ENCODE peak calls at places on chromosomes 5 and 9, in four cellular contexts. One of them, this sample, is unnamed.
A peak's percentile ranks its signal among the peaks of the same experiment; 100 is the strongest.

GRCh38 chr9:114696814-114697544 is 15.0 kb upstream of the TEX48 start:
- DNase-seq in vagina: no peak
- DNase-seq in tibial nerve: no peak
- DNase-seq in HCT116: no peak
- DNase-seq in this sample: peak; percentile 34

GRCh38 chr5:172758077-172758835 is 12.7 kb downstream of the DUSP1 start:
- DNase-seq in vagina: no peak
- DNase-seq in tibial nerve: no peak
- DNase-seq in HCT116: no peak
- DNase-seq in this sample: no peak

GRCh38 chr5:66122379-66123034 is 21.6 kb upstream of the SREK1 start:
- DNase-seq in vagina: no peak
- DNase-seq in tibial nerve: no peak
- DNase-seq in HCT116: no peak
- DNase-seq in this sample: no peak

GRCh38 chr9:128099932-128100491 is 27.5 kb downstream of the PTGES2 start:
- DNase-seq in vagina: no peak
- DNase-seq in tibial nerve: no peak
- DNase-seq in HCT116: no peak
- DNase-seq in this sample: no peak

GRCh38 chr5:172455511-172456061 is 1.3 kb upstream of the SH3PXD2B start:
- DNase-seq in vagina: no peak
- DNase-seq in tibial nerve: no peak
- DNase-seq in HCT116: no peak
- DNase-seq in this sample: no peak

GRCh38 chr5:176381979-176382378 is 6.4 kb downstream of the NOP16 start:
- DNase-seq in vagina: no peak
- DNase-seq in tibial nerve: no peak
- DNase-seq in HCT116: no peak
- DNase-seq in this sample: no peak

GRCh38 chr5:102850503-102850902 is 95.4 kb downstream of the PAM start:
- DNase-seq in vagina: no peak
- DNase-seq in tibial nerve: no peak
- DNase-seq in HCT116: no peak
- DNase-seq in this sample: no peak

GRCh38 chr9:115262477-115262876 is 144.5 kb upstream of the TNC start:
- DNase-seq in vagina: no peak
- DNase-seq in tibial nerve: no peak
- DNase-seq in HCT116: peak; percentile 10
- DNase-seq in this sample: no peak

GRCh38 chr5:113274836-113275414 is 159.9 kb downstream of the TSSK1B start:
- DNase-seq in vagina: no peak
- DNase-seq in tibial nerve: no peak
- DNase-seq in HCT116: no peak
- DNase-seq in this sample: no peak

GRCh38 chr5:173764321-173765029 is 123.7 kb upstream of the CPEB4 start:
- DNase-seq in vagina: no peak
- DNase-seq in tibial nerve: peak; percentile 62
- DNase-seq in HCT116: peak; percentile 94
- DNase-seq in this sample: no peak

GRCh38 chr5:175870820-175871447 is 444 bp upstream of the CPLX2 start:
- DNase-seq in vagina: no peak
- DNase-seq in tibial nerve: no peak
- DNase-seq in HCT116: no peak
- DNase-seq in this sample: no peak

GRCh38 chr5:40080191-40080590 is 599.5 kb upstream of the PTGER4 start:
- DNase-seq in vagina: no peak
- DNase-seq in tibial nerve: no peak
- DNase-seq in HCT116: no peak
- DNase-seq in this sample: no peak

GRCh38 chr5:72543365-72543764 is 36.2 kb upstream of the ZNF366 start:
- DNase-seq in vagina: no peak
- DNase-seq in tibial nerve: no peak
- DNase-seq in HCT116: no peak
- DNase-seq in this sample: no peak

GRCh38 chr9:130262771-130263170 is 2.8 kb upstream of the HMCN2 start:
- DNase-seq in vagina: no peak
- DNase-seq in tibial nerve: no peak
- DNase-seq in HCT116: no peak
- DNase-seq in this sample: no peak

GRCh38 chr5:132457371-132458225 is 33.0 kb downstream of the IRF1 start:
- DNase-seq in vagina: no peak
- DNase-seq in tibial nerve: peak; percentile 50
- DNase-seq in HCT116: no peak
- DNase-seq in this sample: no peak

GRCh38 chr5:79845448-79846197 is 145.4 kb downstream of the MTX3 start:
- DNase-seq in vagina: peak; percentile 7
- DNase-seq in tibial nerve: peak; percentile 47
- DNase-seq in HCT116: peak; percentile 13
- DNase-seq in this sample: no peak

GRCh38 chr9:99030082-99030481 is 74.8 kb upstream of the TGFBR1 start:
- DNase-seq in vagina: no peak
- DNase-seq in tibial nerve: no peak
- DNase-seq in HCT116: no peak
- DNase-seq in this sample: no peak

GRCh38 chr5:150073677-150074076 is 12.7 kb downstream of the CSF1R start:
- DNase-seq in vagina: peak; percentile 70
- DNase-seq in tibial nerve: no peak
- DNase-seq in HCT116: no peak
- DNase-seq in this sample: no peak

GRCh38 chr5:68216737-68217231 is 1.2 kb downstream of the PIK3R1 start:
- DNase-seq in vagina: no peak
- DNase-seq in tibial nerve: no peak
- DNase-seq in HCT116: no peak
- DNase-seq in this sample: no peak

GRCh38 chr9:120397453-120397852 is 182.5 kb downstream of the CDK5RAP2 start:
- DNase-seq in vagina: no peak
- DNase-seq in tibial nerve: no peak
- DNase-seq in HCT116: no peak
- DNase-seq in this sample: no peak

GRCh38 chr5:14946813-14947640 is 75.4 kb upstream of the ANKH start:
- DNase-seq in vagina: no peak
- DNase-seq in tibial nerve: no peak
- DNase-seq in HCT116: peak; percentile 37
- DNase-seq in this sample: no peak

GRCh38 chr5:134420326-134420725 is 8.6 kb upstream of the CDKN2AIPNL start:
- DNase-seq in vagina: no peak
- DNase-seq in tibial nerve: no peak
- DNase-seq in HCT116: no peak
- DNase-seq in this sample: no peak

GRCh38 chr5:127875235-127876021 is 172.2 kb downstream of the CCDC192 start:
- DNase-seq in vagina: no peak
- DNase-seq in tibial nerve: no peak
- DNase-seq in HCT116: peak; percentile 65
- DNase-seq in this sample: no peak

GRCh38 chr9:119368681-119369581 is at the start of gene BRINP1:
- DNase-seq in vagina: no peak
- DNase-seq in tibial nerve: no peak
- DNase-seq in HCT116: no peak
- DNase-seq in this sample: no peak

GRCh38 chr9:6777218-6777902 is 19.6 kb downstream of the KDM4C start:
- DNase-seq in vagina: no peak
- DNase-seq in tibial nerve: no peak
- DNase-seq in HCT116: no peak
- DNase-seq in this sample: no peak

GRCh38 chr9:128635266-128636023 is 21.2 kb downstream of the DYNC2I2 start:
- DNase-seq in vagina: no peak
- DNase-seq in tibial nerve: peak; percentile 59
- DNase-seq in HCT116: peak; percentile 94
- DNase-seq in this sample: no peak

GRCh38 chr5:150142800-150143724 is 12.6 kb downstream of the PDGFRB start:
- DNase-seq in vagina: no peak
- DNase-seq in tibial nerve: peak; percentile 81
- DNase-seq in HCT116: peak; percentile 33
- DNase-seq in this sample: no peak

GRCh38 chr9:134980516-134980915 is 62.8 kb upstream of the FCN1 start:
- DNase-seq in vagina: no peak
- DNase-seq in tibial nerve: no peak
- DNase-seq in HCT116: no peak
- DNase-seq in this sample: no peak

GRCh38 chr5:58239731-58240130 is 220.2 kb downstream of the PLK2 start:
- DNase-seq in vagina: no peak
- DNase-seq in tibial nerve: no peak
- DNase-seq in HCT116: no peak
- DNase-seq in this sample: no peak

GRCh38 chr5:151799407-151799806 is 27.7 kb downstream of the G3BP1 start:
- DNase-seq in vagina: no peak
- DNase-seq in tibial nerve: no peak
- DNase-seq in HCT116: no peak
- DNase-seq in this sample: no peak

GRCh38 chr5:174751154-174751990 is 27.0 kb downstream of the MSX2 start:
- DNase-seq in vagina: no peak
- DNase-seq in tibial nerve: no peak
- DNase-seq in HCT116: no peak
- DNase-seq in this sample: no peak

GRCh38 chr9:135262248-135262647 is 174.8 kb downstream of the OLFM1 start:
- DNase-seq in vagina: no peak
- DNase-seq in tibial nerve: no peak
- DNase-seq in HCT116: no peak
- DNase-seq in this sample: no peak

GRCh38 chr5:173152547-173152946 is 8.2 kb downstream of the BNIP1 start:
- DNase-seq in vagina: no peak
- DNase-seq in tibial nerve: no peak
- DNase-seq in HCT116: no peak
- DNase-seq in this sample: no peak

DNA sequence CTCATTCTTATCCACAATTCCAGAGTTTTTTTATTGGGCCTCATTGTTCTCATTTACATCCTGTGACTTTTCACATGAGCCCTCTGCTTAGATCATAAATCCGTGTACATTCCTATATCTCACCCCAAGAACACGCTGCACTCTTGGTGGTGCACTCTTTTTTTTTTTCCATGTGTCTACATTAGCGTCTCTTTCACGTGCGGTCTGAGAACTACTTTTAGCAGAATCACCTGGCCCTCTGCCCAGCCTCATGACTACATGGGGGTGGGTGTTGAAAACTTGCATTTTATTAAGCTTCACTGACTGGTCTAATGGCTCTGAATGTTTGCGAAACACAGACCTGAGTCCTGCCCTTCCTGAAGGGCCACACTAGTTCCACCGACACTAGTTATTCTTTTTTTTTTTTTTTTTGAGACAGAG is 18.6 kb downstream of the C9orf57 start:
- DNase-seq in vagina: no peak
- DNase-seq in tibial nerve: peak; percentile 21
- DNase-seq in HCT116: no peak
- DNase-seq in this sample: no peak
- TF ChIP-seq POLR2A in vagina: no peak
- TF ChIP-seq POLR2A in tibial nerve: no peak
- TF ChIP-seq POLR2A in HCT116: no peak
- TF ChIP-seq POLR2A in this sample: no peak

GRCh38 chr5:124746252-124746915 is at the start of gene ZNF608:
- DNase-seq in vagina: no peak
- DNase-seq in tibial nerve: peak; percentile 56
- DNase-seq in HCT116: no peak
- DNase-seq in this sample: no peak

GRCh38 chr5:124745367-124746251 is 830 bp downstream of the ZNF608 start:
- DNase-seq in vagina: no peak
- DNase-seq in tibial nerve: no peak
- DNase-seq in HCT116: no peak
- DNase-seq in this sample: no peak

GRCh38 chr5:124746916-124747769 is 704 bp upstream of the ZNF608 start:
- DNase-seq in vagina: no peak
- DNase-seq in tibial nerve: peak; percentile 92
- DNase-seq in HCT116: peak; percentile 80
- DNase-seq in this sample: no peak

GRCh38 chr5:124748687-124749594 is 2.5 kb upstream of the ZNF608 start:
- DNase-seq in vagina: peak; percentile 97
- DNase-seq in tibial nerve: peak; percentile 67
- DNase-seq in HCT116: peak; percentile 92
- DNase-seq in this sample: peak; percentile 36

DNA sequence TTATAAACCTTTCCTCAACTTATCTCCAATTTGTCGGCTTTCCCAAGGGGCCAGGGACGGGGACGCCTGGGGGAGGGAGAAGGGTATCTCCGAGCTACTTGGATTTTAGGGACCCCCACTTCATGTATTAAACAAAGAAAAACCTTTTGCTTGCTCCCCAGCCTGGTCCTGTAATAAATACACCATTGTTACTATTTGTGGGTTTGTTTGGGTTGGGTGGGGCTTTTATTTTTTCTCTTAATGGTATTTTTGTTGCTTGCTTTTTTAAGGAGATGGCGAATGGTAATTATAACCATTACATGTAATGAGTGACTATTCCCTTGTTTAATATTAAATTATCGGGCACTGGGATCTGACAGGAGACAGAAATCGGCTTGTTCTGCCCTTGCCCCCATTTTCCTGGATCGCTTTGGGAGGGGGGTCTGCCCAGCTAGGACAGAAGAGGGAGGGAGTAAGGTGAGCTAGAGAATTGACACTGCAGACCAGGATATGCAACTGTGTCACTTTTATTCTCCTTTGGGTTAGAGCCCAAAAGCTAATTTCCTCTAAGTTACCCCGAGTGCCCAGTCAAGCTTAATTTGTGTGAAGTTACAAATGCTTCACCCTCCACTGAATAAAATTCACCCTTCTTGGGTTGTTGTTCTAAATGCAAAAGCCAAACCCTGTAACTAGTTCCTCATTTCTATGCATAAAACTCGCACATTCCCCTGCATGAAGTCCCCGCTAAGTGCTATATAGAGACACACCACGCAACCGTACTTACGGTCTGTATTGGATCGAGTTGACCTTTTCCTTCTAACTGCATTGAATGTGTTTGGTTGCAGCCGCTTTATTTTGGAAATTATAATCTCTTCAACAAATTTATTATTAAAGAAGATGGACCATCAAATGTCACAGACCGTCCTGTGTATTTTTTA is 1.6 kb upstream of the ZNF608 start:
- DNase-seq in vagina: no peak
- DNase-seq in tibial nerve: no peak
- DNase-seq in HCT116: no peak
- DNase-seq in this sample: no peak
- TF ChIP-seq POLR2A in vagina: no peak
- TF ChIP-seq POLR2A in tibial nerve: no peak
- TF ChIP-seq POLR2A in HCT116: no peak
- TF ChIP-seq POLR2A in this sample: no peak

DNA sequence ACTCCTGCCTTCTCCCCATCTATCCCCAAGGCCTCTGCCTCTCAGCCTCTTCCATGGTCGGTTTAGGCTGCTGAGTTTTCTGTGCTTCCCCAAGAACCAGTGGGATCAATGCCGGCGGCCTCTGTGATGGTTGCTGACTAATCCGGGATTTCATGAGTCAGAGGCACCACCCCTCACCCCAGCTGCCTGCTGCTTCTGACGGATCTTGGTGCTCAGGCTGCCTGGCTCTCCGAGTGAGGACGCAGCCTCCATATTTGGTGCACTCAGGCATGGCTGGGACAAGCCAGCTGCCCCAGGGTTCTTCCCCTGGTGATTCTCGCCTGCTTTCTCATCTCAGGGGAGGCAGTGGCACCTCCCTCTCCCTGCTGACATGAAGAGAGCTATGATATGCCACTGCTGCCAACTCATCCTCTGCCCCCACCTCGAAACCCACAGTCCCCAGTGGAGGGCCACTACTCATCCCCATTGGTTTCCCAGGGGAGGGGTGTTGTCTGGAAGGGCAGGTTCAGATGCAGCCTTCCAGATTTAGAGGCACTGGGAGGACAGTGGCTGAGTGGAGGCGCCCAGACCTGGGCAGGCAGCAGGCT is 3.3 kb upstream of the MAN1B1 start:
- DNase-seq in vagina: no peak
- DNase-seq in tibial nerve: peak; percentile 59
- DNase-seq in HCT116: peak; percentile 94
- DNase-seq in this sample: no peak
- TF ChIP-seq POLR2A in vagina: no peak
- TF ChIP-seq POLR2A in tibial nerve: no peak
- TF ChIP-seq POLR2A in HCT116: no peak
- TF ChIP-seq POLR2A in this sample: no peak

GRCh38 chr9:137837345-137838278 is 40.0 kb upstream of the CACNA1B start:
- DNase-seq in vagina: no peak
- DNase-seq in tibial nerve: no peak
- DNase-seq in HCT116: no peak
- DNase-seq in this sample: no peak
- TF ChIP-seq POLR2A in vagina: no peak
- TF ChIP-seq POLR2A in tibial nerve: no peak
- TF ChIP-seq POLR2A in HCT116: no peak
- TF ChIP-seq POLR2A in this sample: peak; percentile 10